ENCODE peak calls at places on chromosomes 6 and 20, in seven cellular contexts. O is IMR-90, W is fibroblast of lung, D is HAP-1, S is ovary, K is cardiac muscle cell, V is lower lobe of right lung. Z is an unnamed sample.

GRCh38 chr6:102553214-102553613 is 1159.7 kb downstream of the GRIK2 start:
- DNase-seq in O (no peak), V (no peak), W (no peak), D (no peak), K (no peak), S (no peak), Z (no peak)

GRCh38 chr6:77910826-77911225 is 258.0 kb downstream of the MEI4 start:
- DNase-seq in D (no peak), V (no peak), O (no peak), S (no peak), K (no peak), W (no peak), Z (no peak)

GRCh38 chr6:155001482-155001881 is 6.4 kb downstream of the TIAM2 start:
- DNase-seq in W (peak; percentile 54), V (no peak), K (no peak), O (peak; percentile 47), S (no peak), D (peak; percentile 70), Z (no peak)

GRCh38 chr6:120122401-120122800 is 772.8 kb upstream of the MAN1A1 start:
- DNase-seq in S (no peak), V (no peak), O (no peak), D (no peak), W (no peak), K (no peak), Z (no peak)

GRCh38 chr6:56450882-56451739 is 191.6 kb downstream of the DST start:
- DNase-seq in K (peak; percentile 88), V (no peak), W (peak; percentile 51), D (no peak), S (peak; percentile 91), O (peak; percentile 69), Z (peak; percentile 85)

GRCh38 chr6:154721460-154721859 is 11.8 kb upstream of the SCAF8 start:
- DNase-seq in K (peak; percentile 25), O (peak; percentile 70), V (no peak), S (no peak), D (no peak), W (peak; percentile 96), Z (no peak)

GRCh38 chr20:35511814-35512420 is 17.5 kb downstream of the C20orf173 start:
- DNase-seq in W (peak; percentile 45), D (peak; percentile 25), V (no peak), S (no peak), K (peak; percentile 67), O (peak; percentile 47), Z (peak; percentile 10)

GRCh38 chr6:111753573-111753972 is 119.7 kb downstream of the FYN start:
- DNase-seq in D (no peak), S (no peak), K (no peak), V (no peak), O (no peak), W (no peak), Z (no peak)

GRCh38 chr6:20352346-20352745 is 49.3 kb upstream of the E2F3 start:
- DNase-seq in W (no peak), V (no peak), O (no peak), D (no peak), S (no peak), K (no peak), Z (no peak)

GRCh38 chr20:33702861-33703260 is 16.7 kb upstream of the E2F1 start:
- DNase-seq in V (no peak), K (no peak), S (no peak), D (no peak), W (no peak), O (no peak), Z (no peak)

GRCh38 chr6:135990437-135990836 is 138.9 kb downstream of the PDE7B start:
- DNase-seq in D (no peak), V (no peak), O (no peak), W (no peak), K (peak; percentile 53), S (no peak), Z (no peak)

GRCh38 chr6:54864272-54864671 is 17.7 kb downstream of the FAM83B start:
- DNase-seq in K (no peak), D (no peak), W (no peak), V (no peak), O (no peak), S (no peak), Z (no peak)

GRCh38 chr20:8523684-8524083 is 391.6 kb downstream of the PLCB1 start:
- DNase-seq in K (peak; percentile 42), S (no peak), W (no peak), V (no peak), O (peak; percentile 8), D (no peak), Z (no peak)

GRCh38 chr6:11773013-11773412 is 5.6 kb downstream of the ADTRP start:
- DNase-seq in D (no peak), V (no peak), K (no peak), S (no peak), W (no peak), O (no peak), Z (no peak)

GRCh38 chr6:136148051-136148450 is 102.1 kb downstream of the MTFR2 start:
- DNase-seq in O (peak; percentile 28), S (no peak), K (no peak), W (no peak), D (no peak), V (no peak), Z (no peak)

GRCh38 chr6:160248538-160248937 is 10.1 kb downstream of the SLC22A2 start:
- DNase-seq in V (no peak), S (no peak), O (no peak), D (no peak), K (no peak), W (peak; percentile 77), Z (no peak)

GRCh38 chr6:75397806-75398465 is 95.7 kb downstream of the FILIP1 start:
- DNase-seq in W (peak; percentile 43), D (no peak), S (no peak), V (no peak), O (peak; percentile 62), K (peak; percentile 19), Z (no peak)

GRCh38 chr6:166900130-166900708 is 56.1 kb downstream of the RNASET2 start:
- DNase-seq in S (no peak), D (no peak), K (no peak), O (no peak), V (no peak), W (no peak), Z (no peak)

GRCh38 chr6:116557863-116558262 is 4.3 kb downstream of the CALHM4 start:
- DNase-seq in D (no peak), S (no peak), O (peak; percentile 98), K (peak; percentile 97), W (peak; percentile 98), V (no peak), Z (no peak)

GRCh38 chr6:61953881-61954280 is 332.1 kb downstream of the KHDRBS2 start:
- DNase-seq in O (no peak), W (no peak), D (no peak), V (no peak), S (no peak), K (no peak), Z (no peak)

GRCh38 chr20:56443654-56444540 is 24.5 kb upstream of the RTF2 start:
- DNase-seq in V (no peak), O (peak; percentile 90), K (peak; percentile 74), D (no peak), S (peak; percentile 51), W (peak; percentile 40), Z (no peak)

DNA sequence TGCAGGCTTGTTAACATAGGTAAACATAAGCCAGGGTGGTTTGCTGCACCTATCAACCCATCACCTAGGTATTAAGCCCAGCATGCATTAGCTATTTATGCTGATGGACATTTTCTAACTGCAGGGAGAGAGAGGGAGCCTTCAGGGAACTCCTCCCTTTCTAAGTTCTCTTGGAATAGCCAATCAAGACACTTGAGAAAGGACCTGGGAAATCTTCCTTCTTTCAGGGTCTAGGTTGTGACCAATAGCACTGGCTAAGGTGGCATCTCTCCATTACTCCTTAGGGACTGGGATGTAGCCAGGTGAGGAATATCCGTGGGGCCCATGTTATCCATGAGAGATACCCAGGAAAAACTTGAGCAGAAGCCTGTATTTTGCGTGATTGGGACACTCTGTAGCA is 849.6 kb upstream of the MAP3K7 start:
- DNase-seq in S (no peak), D (no peak), K (no peak), W (no peak), V (no peak), O (no peak), Z (no peak)
- H3K4me1 ChIP-seq in S (peaks cover 2% of the 10 kb centered on the region), D (no peaks in the 10 kb centered on the region), K (peaks cover 13% of the 10 kb centered on the region), W (no peaks in the 10 kb centered on the region), V (no peaks in the 10 kb centered on the region), O (peaks cover 17% of the 10 kb centered on the region), Z (no peaks in the 10 kb centered on the region)

DNA sequence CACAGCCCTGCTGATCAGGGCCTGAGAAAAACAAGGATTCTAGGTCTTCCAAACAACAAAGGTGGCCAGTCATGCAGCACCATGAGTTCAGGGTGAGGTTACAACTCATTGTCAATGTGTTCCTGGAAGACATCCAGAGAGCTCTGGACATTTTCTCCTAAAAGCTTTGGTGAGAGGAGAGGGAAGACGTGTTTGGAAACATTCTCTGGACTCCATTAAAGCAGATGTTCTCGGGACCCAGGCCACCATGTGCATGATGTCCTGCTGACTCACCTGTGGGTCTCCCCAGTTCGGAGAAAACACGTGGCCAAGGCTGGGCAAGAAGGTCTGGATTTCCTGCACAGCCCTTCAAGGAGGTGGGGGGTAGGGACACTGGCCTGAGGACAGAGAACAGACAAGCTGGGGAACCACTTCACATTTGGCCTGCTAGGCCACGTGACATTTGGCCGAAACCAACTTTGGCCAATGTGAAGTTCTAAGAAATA is 61.6 kb downstream of the KCNB1 start:
- DNase-seq in D (no peak), O (no peak), K (peak; percentile 15), V (no peak), S (peak; percentile 23), W (no peak), Z (no peak)
- H3K4me1 ChIP-seq in D (no peaks in the 10 kb centered on the region), O (no peaks in the 10 kb centered on the region), K (no peaks in the 10 kb centered on the region), V (no peaks in the 10 kb centered on the region), S (no peaks in the 10 kb centered on the region), W (no peaks in the 10 kb centered on the region), Z (no peaks in the 10 kb centered on the region)

DNA sequence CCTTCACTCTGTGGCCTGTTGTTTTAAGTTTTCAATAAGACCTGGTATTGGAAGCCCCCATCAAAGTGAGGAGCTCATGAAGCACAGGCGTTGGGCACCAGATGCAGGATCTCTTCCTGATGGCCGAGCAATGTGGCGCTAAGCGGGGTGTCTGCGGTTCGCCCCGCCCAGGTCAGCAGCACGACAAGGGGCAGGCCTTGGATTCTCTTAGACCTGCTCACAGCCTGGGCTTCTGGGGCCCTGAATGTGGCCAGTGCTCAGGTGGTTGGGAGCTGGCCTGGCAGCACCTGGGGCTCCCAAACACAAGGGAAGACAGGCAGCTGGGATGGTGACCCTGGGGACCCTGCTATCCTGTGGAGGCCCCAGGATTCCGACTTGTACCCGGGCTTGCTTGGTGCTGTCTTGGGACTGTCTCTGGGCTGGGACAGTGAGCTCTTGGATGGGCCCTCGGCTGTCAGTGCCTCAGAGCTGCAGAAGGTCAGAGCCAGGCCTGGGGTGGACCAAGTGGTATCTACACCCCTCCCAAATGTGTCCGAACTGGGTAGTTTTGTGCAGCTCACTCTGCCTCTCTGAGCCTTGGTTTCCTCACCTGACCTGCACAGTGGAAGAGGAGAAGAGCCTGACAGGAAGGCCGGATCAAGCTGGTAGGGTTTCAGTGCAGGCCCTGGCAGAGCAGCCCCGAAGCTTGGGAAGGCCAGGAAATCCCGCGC is 69.1 kb downstream of the PHACTR3 start:
- DNase-seq in S (no peak), O (no peak), V (no peak), W (no peak), K (no peak), D (no peak), Z (no peak)
- H3K4me1 ChIP-seq in S (peaks cover 3% of the 10 kb centered on the region), O (no peaks in the 10 kb centered on the region), V (no peaks in the 10 kb centered on the region), W (no peaks in the 10 kb centered on the region), K (no peaks in the 10 kb centered on the region), D (no peaks in the 10 kb centered on the region), Z (no peaks in the 10 kb centered on the region)

DNA sequence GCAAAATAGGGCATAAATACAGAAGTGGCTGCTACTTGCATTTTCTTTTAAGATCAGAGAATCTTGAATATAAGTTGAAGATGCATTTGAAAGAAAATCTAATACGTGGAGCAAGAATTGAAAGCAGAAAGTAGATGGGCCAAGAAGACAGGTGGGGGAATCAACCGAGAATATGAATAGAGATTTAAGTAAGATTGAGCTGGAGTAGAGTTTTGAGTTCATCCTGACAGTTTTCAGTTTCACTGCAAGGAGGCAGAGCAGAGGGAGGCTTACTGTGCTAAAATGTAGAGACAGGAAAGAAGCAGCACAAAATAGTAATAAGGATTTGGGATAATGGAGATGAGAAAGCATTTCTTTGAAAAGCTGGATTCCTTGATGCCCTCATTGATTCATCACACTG is 214.5 kb downstream of the GJA1 start:
- DNase-seq in O (no peak), K (no peak), W (no peak), D (no peak), S (no peak), V (no peak), Z (no peak)
- H3K4me1 ChIP-seq in O (peaks cover 8% of the 10 kb centered on the region), K (no peaks in the 10 kb centered on the region), W (peaks cover 4% of the 10 kb centered on the region), D (no peaks in the 10 kb centered on the region), S (no peaks in the 10 kb centered on the region), V (peaks cover 7% of the 10 kb centered on the region), Z (no peaks in the 10 kb centered on the region)

Z was measured in aorta.